ENCODE peak calls at places on chromosomes 11 and 22, in eight cellular contexts. One of them, this sample, is unnamed.

GRCh38 chr22:37431811-37432707 is 4.8 kb upstream of the ELFN2 start:
- DNase-seq in hepatocyte: peak
- DNase-seq in RPMI7951: peak
- DNase-seq in head of caudate nucleus: no peak
- DNase-seq in T-helper 17 cell: no peak
- DNase-seq in AG04449: peak
- DNase-seq in GM04503: peak
- DNase-seq in pulmonary artery endothelial cell: peak
- DNase-seq in this sample: no peak

GRCh38 chr11:113528982-113529381 is 53.8 kb upstream of the DRD2 start:
- DNase-seq in hepatocyte: no peak
- DNase-seq in RPMI7951: peak
- DNase-seq in head of caudate nucleus: no peak
- DNase-seq in T-helper 17 cell: no peak
- DNase-seq in AG04449: no peak
- DNase-seq in GM04503: no peak
- DNase-seq in pulmonary artery endothelial cell: no peak
- DNase-seq in this sample: no peak

GRCh38 chr11:127006311-127006710 is 5.7 kb upstream of the KIRREL3 start:
- DNase-seq in hepatocyte: no peak
- DNase-seq in RPMI7951: peak
- DNase-seq in head of caudate nucleus: no peak
- DNase-seq in T-helper 17 cell: no peak
- DNase-seq in AG04449: no peak
- DNase-seq in GM04503: no peak
- DNase-seq in pulmonary artery endothelial cell: no peak
- DNase-seq in this sample: no peak

GRCh38 chr11:20208622-20209090 is 48.4 kb upstream of the DBX1 start:
- DNase-seq in hepatocyte: no peak
- DNase-seq in RPMI7951: no peak
- DNase-seq in head of caudate nucleus: no peak
- DNase-seq in T-helper 17 cell: no peak
- DNase-seq in AG04449: no peak
- DNase-seq in GM04503: no peak
- DNase-seq in pulmonary artery endothelial cell: no peak
- DNase-seq in this sample: no peak

GRCh38 chr22:18000441-18001039 is 23.8 kb downstream of the MICAL3 start:
- DNase-seq in hepatocyte: peak
- DNase-seq in RPMI7951: no peak
- DNase-seq in head of caudate nucleus: no peak
- DNase-seq in T-helper 17 cell: peak
- DNase-seq in AG04449: no peak
- DNase-seq in GM04503: no peak
- DNase-seq in pulmonary artery endothelial cell: no peak
- DNase-seq in this sample: peak

GRCh38 chr11:95132956-95133355 is 43.3 kb downstream of the ENDOD1 start:
- DNase-seq in hepatocyte: no peak
- DNase-seq in RPMI7951: peak
- DNase-seq in head of caudate nucleus: no peak
- DNase-seq in T-helper 17 cell: no peak
- DNase-seq in AG04449: no peak
- DNase-seq in GM04503: no peak
- DNase-seq in pulmonary artery endothelial cell: no peak
- DNase-seq in this sample: no peak

GRCh38 chr22:35587447-35587870 is 29.7 kb downstream of the MB start:
- DNase-seq in hepatocyte: no peak
- DNase-seq in RPMI7951: no peak
- DNase-seq in head of caudate nucleus: no peak
- DNase-seq in T-helper 17 cell: no peak
- DNase-seq in AG04449: no peak
- DNase-seq in GM04503: no peak
- DNase-seq in pulmonary artery endothelial cell: no peak
- DNase-seq in this sample: no peak

GRCh38 chr22:32987081-32987631 is 71.0 kb downstream of the SYN3 start:
- DNase-seq in hepatocyte: no peak
- DNase-seq in RPMI7951: peak
- DNase-seq in head of caudate nucleus: peak
- DNase-seq in T-helper 17 cell: no peak
- DNase-seq in AG04449: no peak
- DNase-seq in GM04503: no peak
- DNase-seq in pulmonary artery endothelial cell: no peak
- DNase-seq in this sample: no peak

GRCh38 chr11:101401245-101401644 is 182.6 kb downstream of the TRPC6 start:
- DNase-seq in hepatocyte: no peak
- DNase-seq in RPMI7951: peak
- DNase-seq in head of caudate nucleus: no peak
- DNase-seq in T-helper 17 cell: no peak
- DNase-seq in AG04449: peak
- DNase-seq in GM04503: peak
- DNase-seq in pulmonary artery endothelial cell: no peak
- DNase-seq in this sample: no peak

GRCh38 chr22:32204856-32205722 is at the start of gene RFPL2:
- DNase-seq in hepatocyte: peak
- DNase-seq in RPMI7951: no peak
- DNase-seq in head of caudate nucleus: peak
- DNase-seq in T-helper 17 cell: no peak
- DNase-seq in AG04449: no peak
- DNase-seq in GM04503: no peak
- DNase-seq in pulmonary artery endothelial cell: no peak
- DNase-seq in this sample: no peak

GRCh38 chr11:78277314-78277994 is 88.7 kb downstream of the USP35 start:
- DNase-seq in hepatocyte: peak
- DNase-seq in RPMI7951: no peak
- DNase-seq in head of caudate nucleus: no peak
- DNase-seq in T-helper 17 cell: no peak
- DNase-seq in AG04449: no peak
- DNase-seq in GM04503: no peak
- DNase-seq in pulmonary artery endothelial cell: no peak
- DNase-seq in this sample: no peak

GRCh38 chr11:86145439-86146156 is 76.7 kb upstream of the PICALM start:
- DNase-seq in hepatocyte: peak
- DNase-seq in RPMI7951: no peak
- DNase-seq in head of caudate nucleus: no peak
- DNase-seq in T-helper 17 cell: no peak
- DNase-seq in AG04449: no peak
- DNase-seq in GM04503: no peak
- DNase-seq in pulmonary artery endothelial cell: no peak
- DNase-seq in this sample: no peak

GRCh38 chr22:49936018-49936972 is 17.9 kb downstream of the CRELD2 start:
- DNase-seq in hepatocyte: peak
- DNase-seq in RPMI7951: peak
- DNase-seq in head of caudate nucleus: peak
- DNase-seq in T-helper 17 cell: peak
- DNase-seq in AG04449: no peak
- DNase-seq in GM04503: no peak
- DNase-seq in pulmonary artery endothelial cell: peak
- DNase-seq in this sample: peak

GRCh38 chr11:130381317-130381716 is 47.1 kb downstream of the ADAMTS8 start:
- DNase-seq in hepatocyte: no peak
- DNase-seq in RPMI7951: no peak
- DNase-seq in head of caudate nucleus: no peak
- DNase-seq in T-helper 17 cell: no peak
- DNase-seq in AG04449: no peak
- DNase-seq in GM04503: no peak
- DNase-seq in pulmonary artery endothelial cell: no peak
- DNase-seq in this sample: no peak

GRCh38 chr11:1978865-1979473 is 18.7 kb downstream of the H19 start:
- DNase-seq in hepatocyte: no peak
- DNase-seq in RPMI7951: no peak
- DNase-seq in head of caudate nucleus: no peak
- DNase-seq in T-helper 17 cell: no peak
- DNase-seq in AG04449: no peak
- DNase-seq in GM04503: no peak
- DNase-seq in pulmonary artery endothelial cell: no peak
- DNase-seq in this sample: no peak

GRCh38 chr11:124799384-124800225 is 601 bp downstream of the MSANTD2 start:
- DNase-seq in hepatocyte: peak
- DNase-seq in RPMI7951: peak
- DNase-seq in head of caudate nucleus: peak
- DNase-seq in T-helper 17 cell: peak
- DNase-seq in AG04449: no peak
- DNase-seq in GM04503: no peak
- DNase-seq in pulmonary artery endothelial cell: no peak
- DNase-seq in this sample: peak

GRCh38 chr11:32434387-32435151 is 770 bp downstream of the WT1 start:
- DNase-seq in hepatocyte: no peak
- DNase-seq in RPMI7951: peak
- DNase-seq in head of caudate nucleus: no peak
- DNase-seq in T-helper 17 cell: no peak
- DNase-seq in AG04449: no peak
- DNase-seq in GM04503: no peak
- DNase-seq in pulmonary artery endothelial cell: no peak
- DNase-seq in this sample: no peak

GRCh38 chr11:68784653-68785052 is 33.3 kb upstream of the TESMIN start:
- DNase-seq in hepatocyte: no peak
- DNase-seq in RPMI7951: no peak
- DNase-seq in head of caudate nucleus: no peak
- DNase-seq in T-helper 17 cell: no peak
- DNase-seq in AG04449: no peak
- DNase-seq in GM04503: no peak
- DNase-seq in pulmonary artery endothelial cell: no peak
- DNase-seq in this sample: no peak

GRCh38 chr22:24810043-24810749 is 4.2 kb downstream of the SGSM1 start:
- DNase-seq in hepatocyte: peak
- DNase-seq in RPMI7951: peak
- DNase-seq in head of caudate nucleus: peak
- DNase-seq in T-helper 17 cell: no peak
- DNase-seq in AG04449: no peak
- DNase-seq in GM04503: no peak
- DNase-seq in pulmonary artery endothelial cell: no peak
- DNase-seq in this sample: no peak

GRCh38 chr11:28107331-28107725 is 628 bp downstream of the KIF18A start:
- DNase-seq in hepatocyte: no peak
- DNase-seq in RPMI7951: no peak
- DNase-seq in head of caudate nucleus: no peak
- DNase-seq in T-helper 17 cell: no peak
- DNase-seq in AG04449: no peak
- DNase-seq in GM04503: no peak
- DNase-seq in pulmonary artery endothelial cell: no peak
- DNase-seq in this sample: peak

GRCh38 chr11:45285931-45286632 is at the start of gene SYT13:
- DNase-seq in hepatocyte: peak
- DNase-seq in RPMI7951: no peak
- DNase-seq in head of caudate nucleus: no peak
- DNase-seq in T-helper 17 cell: no peak
- DNase-seq in AG04449: no peak
- DNase-seq in GM04503: no peak
- DNase-seq in pulmonary artery endothelial cell: no peak
- DNase-seq in this sample: no peak

GRCh38 chr11:80505771-80506170 is 1064.9 kb upstream of the TENM4 start:
- DNase-seq in hepatocyte: no peak
- DNase-seq in RPMI7951: no peak
- DNase-seq in head of caudate nucleus: no peak
- DNase-seq in T-helper 17 cell: no peak
- DNase-seq in AG04449: no peak
- DNase-seq in GM04503: no peak
- DNase-seq in pulmonary artery endothelial cell: no peak
- DNase-seq in this sample: no peak

GRCh38 chr11:121394785-121395184 is 57.3 kb upstream of the SORL1 start:
- DNase-seq in hepatocyte: no peak
- DNase-seq in RPMI7951: no peak
- DNase-seq in head of caudate nucleus: no peak
- DNase-seq in T-helper 17 cell: no peak
- DNase-seq in AG04449: no peak
- DNase-seq in GM04503: no peak
- DNase-seq in pulmonary artery endothelial cell: no peak
- DNase-seq in this sample: peak

GRCh38 chr11:6319001-6319878 is 1.1 kb downstream of the CAVIN3 start:
- DNase-seq in hepatocyte: peak
- DNase-seq in RPMI7951: peak
- DNase-seq in head of caudate nucleus: no peak
- DNase-seq in T-helper 17 cell: no peak
- DNase-seq in AG04449: peak
- DNase-seq in GM04503: peak
- DNase-seq in pulmonary artery endothelial cell: no peak
- DNase-seq in this sample: no peak

GRCh38 chr22:17761145-17761488 is 13.2 kb downstream of the BID start:
- DNase-seq in hepatocyte: no peak
- DNase-seq in RPMI7951: no peak
- DNase-seq in head of caudate nucleus: no peak
- DNase-seq in T-helper 17 cell: no peak
- DNase-seq in AG04449: no peak
- DNase-seq in GM04503: no peak
- DNase-seq in pulmonary artery endothelial cell: no peak
- DNase-seq in this sample: no peak

GRCh38 chr11:10930224-10930960 is 72.5 kb upstream of the ZBED5 start:
- DNase-seq in hepatocyte: no peak
- DNase-seq in RPMI7951: no peak
- DNase-seq in head of caudate nucleus: peak
- DNase-seq in T-helper 17 cell: no peak
- DNase-seq in AG04449: no peak
- DNase-seq in GM04503: no peak
- DNase-seq in pulmonary artery endothelial cell: no peak
- DNase-seq in this sample: no peak

GRCh38 chr11:60762851-60763691 is 6.4 kb downstream of the MS4A15 start:
- DNase-seq in hepatocyte: peak
- DNase-seq in RPMI7951: no peak
- DNase-seq in head of caudate nucleus: no peak
- DNase-seq in T-helper 17 cell: no peak
- DNase-seq in AG04449: no peak
- DNase-seq in GM04503: no peak
- DNase-seq in pulmonary artery endothelial cell: no peak
- DNase-seq in this sample: peak

GRCh38 chr11:19472679-19473078 is 231.9 kb upstream of the E2F8 start:
- DNase-seq in hepatocyte: no peak
- DNase-seq in RPMI7951: peak
- DNase-seq in head of caudate nucleus: no peak
- DNase-seq in T-helper 17 cell: no peak
- DNase-seq in AG04449: no peak
- DNase-seq in GM04503: no peak
- DNase-seq in pulmonary artery endothelial cell: no peak
- DNase-seq in this sample: no peak

GRCh38 chr11:12535321-12535720 is 138.9 kb upstream of the TEAD1 start:
- DNase-seq in hepatocyte: no peak
- DNase-seq in RPMI7951: no peak
- DNase-seq in head of caudate nucleus: no peak
- DNase-seq in T-helper 17 cell: no peak
- DNase-seq in AG04449: no peak
- DNase-seq in GM04503: no peak
- DNase-seq in pulmonary artery endothelial cell: no peak
- DNase-seq in this sample: no peak

GRCh38 chr22:38871360-38872171 is 450 bp downstream of the CBX6 start:
- DNase-seq in hepatocyte: peak
- DNase-seq in RPMI7951: no peak
- DNase-seq in head of caudate nucleus: no peak
- DNase-seq in T-helper 17 cell: no peak
- DNase-seq in AG04449: no peak
- DNase-seq in GM04503: no peak
- DNase-seq in pulmonary artery endothelial cell: no peak
- DNase-seq in this sample: peak

GRCh38 chr11:62402226-62402625 is 16.6 kb upstream of the SCGB1A1 start:
- DNase-seq in hepatocyte: no peak
- DNase-seq in RPMI7951: no peak
- DNase-seq in head of caudate nucleus: no peak
- DNase-seq in T-helper 17 cell: peak
- DNase-seq in AG04449: no peak
- DNase-seq in GM04503: no peak
- DNase-seq in pulmonary artery endothelial cell: no peak
- DNase-seq in this sample: no peak

GRCh38 chr22:22403771-22404170 is 104.8 kb downstream of the ZNF280B start:
- DNase-seq in hepatocyte: no peak
- DNase-seq in RPMI7951: no peak
- DNase-seq in head of caudate nucleus: no peak
- DNase-seq in T-helper 17 cell: no peak
- DNase-seq in AG04449: no peak
- DNase-seq in GM04503: no peak
- DNase-seq in pulmonary artery endothelial cell: no peak
- DNase-seq in this sample: peak

GRCh38 chr11:90229791-90230190 is 6.9 kb upstream of the CHORDC1 start:
- DNase-seq in hepatocyte: no peak
- DNase-seq in RPMI7951: peak
- DNase-seq in head of caudate nucleus: no peak
- DNase-seq in T-helper 17 cell: no peak
- DNase-seq in AG04449: no peak
- DNase-seq in GM04503: no peak
- DNase-seq in pulmonary artery endothelial cell: no peak
- DNase-seq in this sample: no peak

GRCh38 chr11:111417766-111418435 is 38.8 kb upstream of the POU2AF1 start:
- DNase-seq in hepatocyte: peak
- DNase-seq in RPMI7951: peak
- DNase-seq in head of caudate nucleus: no peak
- DNase-seq in T-helper 17 cell: no peak
- DNase-seq in AG04449: no peak
- DNase-seq in GM04503: peak
- DNase-seq in pulmonary artery endothelial cell: no peak
- DNase-seq in this sample: peak

This sample was measured in Karpas-422.